ENCODE peak calls at places on chromosomes 11 and 22, in six cellular contexts. D, T, F, L, E and M are unnamed samples.

GRCh38 chr11:22792497-22792896 is 37.1 kb downstream of the SVIP start:
- DNase-seq in D (no peak), T (peak; percentile 33), F (no peak), L (peak; percentile 82), E (no peak), M (no peak)

GRCh38 chr11:60783141-60783484 is 2.0 kb upstream of the MS4A10 start:
- DNase-seq in D (no peak), T (no peak), F (no peak), L (no peak), E (peak; percentile 25), M (no peak)

GRCh38 chr11:61110255-61111059 is 8.2 kb downstream of the CD5 start:
- DNase-seq in D (no peak), T (no peak), F (no peak), L (no peak), E (peak; percentile 6), M (no peak)

GRCh38 chr11:69110451-69110850 is 45.3 kb upstream of the SMIM38 start:
- DNase-seq in D (no peak), T (no peak), F (no peak), L (no peak), E (no peak), M (no peak)

GRCh38 chr11:16512842-16513241 is 156.5 kb upstream of the SOX6 start:
- DNase-seq in D (no peak), T (no peak), F (no peak), L (no peak), E (no peak), M (no peak)

GRCh38 chr22:23850136-23850611 is 7.5 kb upstream of the SLC2A11 start:
- DNase-seq in D (no peak), T (no peak), F (peak; percentile 52), L (no peak), E (no peak), M (no peak)

GRCh38 chr11:76747428-76747979 is 35.7 kb upstream of the TSKU start:
- DNase-seq in D (no peak), T (no peak), F (no peak), L (no peak), E (no peak), M (no peak)

GRCh38 chr22:16601437-16602223 is 9.0 kb upstream of the CCT8L2 start:
- DNase-seq in D (peak; percentile 10), T (no peak), F (no peak), L (no peak), E (no peak), M (no peak)

GRCh38 chr22:20137671-20138416 is 6.2 kb downstream of the ZDHHC8 start:
- DNase-seq in D (no peak), T (no peak), F (no peak), L (no peak), E (no peak), M (no peak)

GRCh38 chr11:2155511-2155910 is 5.5 kb downstream of the INS start:
- DNase-seq in D (no peak), T (no peak), F (no peak), L (no peak), E (no peak), M (no peak)

GRCh38 chr11:27870985-27871485 is 170.8 kb upstream of the BDNF start:
- DNase-seq in D (no peak), T (no peak), F (no peak), L (no peak), E (no peak), M (no peak)

GRCh38 chr11:111633756-111634362 is 31.6 kb downstream of the SIK2 start:
- DNase-seq in D (no peak), T (peak; percentile 42), F (no peak), L (peak; percentile 25), E (no peak), M (no peak)

GRCh38 chr11:3044004-3044403 is 13.2 kb downstream of the CARS1 start:
- DNase-seq in D (no peak), T (peak; percentile 62), F (no peak), L (peak; percentile 47), E (no peak), M (no peak)

GRCh38 chr11:62404435-62404834 is 14.4 kb upstream of the SCGB1A1 start:
- DNase-seq in D (no peak), T (no peak), F (no peak), L (no peak), E (no peak), M (no peak)

GRCh38 chr22:31080164-31080847 is 812 bp upstream of the SMTN start:
- DNase-seq in D (no peak), T (no peak), F (no peak), L (no peak), E (no peak), M (no peak)

GRCh38 chr11:19963697-19964340 is 196.5 kb downstream of the DBX1 start:
- DNase-seq in D (no peak), T (no peak), F (no peak), L (no peak), E (no peak), M (no peak)

GRCh38 chr22:47398921-47399790 is 636.7 kb downstream of the TBC1D22A start:
- DNase-seq in D (no peak), T (no peak), F (no peak), L (no peak), E (peak; percentile 40), M (no peak)

GRCh38 chr11:34149786-34150185 is 44.4 kb downstream of the NAT10 start:
- DNase-seq in D (no peak), T (peak; percentile 22), F (no peak), L (peak; percentile 29), E (no peak), M (no peak)

GRCh38 chr22:39236321-39237275 is 8.2 kb downstream of the PDGFB start:
- DNase-seq in D (peak; percentile 68), T (no peak), F (peak; percentile 76), L (peak; percentile 45), E (no peak), M (no peak)

GRCh38 chr11:116829525-116830183 is at the start of gene APOC3:
- DNase-seq in D (no peak), T (peak; percentile 49), F (no peak), L (peak; percentile 67), E (no peak), M (no peak)

GRCh38 chr11:48081151-48082010 is 101.0 kb downstream of the PTPRJ start:
- DNase-seq in D (no peak), T (peak; percentile 76), F (no peak), L (peak; percentile 81), E (no peak), M (no peak)

GRCh38 chr22:27620367-27621154 is 181.0 kb downstream of the MN1 start:
- DNase-seq in D (no peak), T (no peak), F (no peak), L (no peak), E (no peak), M (no peak)

GRCh38 chr11:121446752-121447156 is 5.4 kb upstream of the SORL1 start:
- DNase-seq in D (no peak), T (peak; percentile 41), F (no peak), L (peak; percentile 19), E (no peak), M (no peak)

GRCh38 chr11:80349986-80350385 is 909.2 kb upstream of the TENM4 start:
- DNase-seq in D (no peak), T (no peak), F (no peak), L (no peak), E (no peak), M (no peak)

GRCh38 chr11:93169950-93170561 is 27.7 kb downstream of the SLC36A4 start:
- DNase-seq in D (no peak), T (peak; percentile 52), F (no peak), L (peak; percentile 43), E (no peak), M (no peak)

GRCh38 chr22:50436134-50436830 is 38.6 kb downstream of the SBF1 start:
- DNase-seq in D (no peak), T (no peak), F (no peak), L (no peak), E (no peak), M (no peak)

GRCh38 chr11:88367310-88367709 is 29.8 kb upstream of the CTSC start:
- DNase-seq in D (no peak), T (no peak), F (no peak), L (no peak), E (no peak), M (no peak)

GRCh38 chr11:67332081-67332691 is 21.2 kb downstream of the POLD4 start:
- DNase-seq in D (no peak), T (no peak), F (no peak), L (no peak), E (no peak), M (no peak)

GRCh38 chr11:131691558-131692041 is 321.2 kb downstream of the NTM start:
- DNase-seq in D (no peak), T (peak; percentile 31), F (no peak), L (peak; percentile 52), E (no peak), M (no peak)

GRCh38 chr11:102449651-102450570 is 2.7 kb downstream of the TMEM123 start:
- DNase-seq in D (peak; percentile 31), T (no peak), F (no peak), L (no peak), E (no peak), M (no peak)

GRCh38 chr22:36334838-36335603 is 52.7 kb downstream of the MYH9 start:
- DNase-seq in D (peak; percentile 55), T (peak; percentile 68), F (no peak), L (peak; percentile 67), E (no peak), M (no peak)

GRCh38 chr22:20061481-20061861 is 18.6 kb upstream of the DGCR8 start:
- DNase-seq in D (no peak), T (peak; percentile 57), F (no peak), L (peak; percentile 70), E (no peak), M (no peak)

DNA sequence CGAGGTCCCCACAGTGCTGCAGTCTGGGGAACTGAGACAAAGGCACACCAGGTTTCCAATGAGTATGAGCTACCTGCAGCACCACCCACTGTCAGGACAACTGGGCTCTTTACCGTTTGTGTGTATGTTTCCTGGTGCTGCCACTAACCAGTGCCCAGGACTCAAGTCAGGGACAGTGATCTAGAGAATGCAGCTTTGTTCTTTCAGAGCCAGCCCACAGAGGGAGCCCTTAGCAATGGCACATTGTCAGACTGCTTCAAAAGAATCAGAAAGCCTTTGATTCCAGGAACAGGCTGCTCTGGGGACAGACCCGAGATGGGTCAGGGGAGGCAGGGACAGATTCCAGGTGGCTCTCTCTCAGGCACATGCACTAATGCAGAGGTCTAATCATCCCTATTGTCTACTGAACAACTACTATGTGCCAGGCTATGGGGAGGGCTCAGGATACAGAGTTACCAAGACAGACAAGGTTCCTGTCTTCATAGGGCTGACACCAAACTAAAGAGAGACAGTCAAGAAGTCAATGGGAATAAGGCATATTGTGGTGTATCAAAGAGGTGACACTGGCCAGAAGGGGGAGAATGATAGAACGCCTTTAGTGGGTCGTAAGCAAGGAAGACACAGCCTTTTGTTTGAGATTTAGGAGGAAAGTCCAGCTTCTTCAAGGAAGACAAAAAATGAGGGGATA is 103.7 kb downstream of the VPREB1 start:
- DNase-seq in D (no peak), T (no peak), F (no peak), L (no peak), E (no peak), M (no peak)
- TF ChIP-seq CTCF in D (no peak), T (no peak), F (no peak), L (peak; percentile 29), E (no peak), M (no peak)

GRCh38 chr11:12414641-12415040 is 37.3 kb downstream of the PARVA start:
- DNase-seq in D (no peak), T (no peak), F (no peak), L (no peak), E (no peak), M (no peak)
- TF ChIP-seq CTCF in D (no peak), T (no peak), F (no peak), L (no peak), E (no peak), M (no peak)

GRCh38 chr11:133830931-133831907 is 14.1 kb downstream of the SPATA19 start:
- DNase-seq in D (no peak), T (no peak), F (no peak), L (no peak), E (no peak), M (no peak)
- TF ChIP-seq CTCF in D (no peak), T (peak; percentile 2), F (no peak), L (peak; percentile 7), E (peak; percentile 12), M (no peak)

GRCh38 chr11:118640332-118641154 is 33.1 kb downstream of the PHLDB1 start:
- DNase-seq in D (no peak), T (no peak), F (no peak), L (no peak), E (no peak), M (no peak)
- TF ChIP-seq CTCF in D (no peak), T (no peak), F (no peak), L (no peak), E (no peak), M (no peak)